ENCODE peak calls at places on chromosomes 16 and 17, in six cellular contexts. One of them, this sample, is unnamed.

GRCh38 chr17:63293310-63293709 is 152.8 kb downstream of the CYB561 start:
- DNase-seq in lower leg skin: no peak
- DNase-seq in HCT116: no peak
- DNase-seq in uterus: no peak
- DNase-seq in gastrocnemius medialis: no peak
- DNase-seq in breast epithelium: no peak
- DNase-seq in this sample: no peak

GRCh38 chr17:43998552-43998951 is 5.9 kb upstream of the NAGS start:
- DNase-seq in lower leg skin: no peak
- DNase-seq in HCT116: no peak
- DNase-seq in uterus: no peak
- DNase-seq in gastrocnemius medialis: no peak
- DNase-seq in breast epithelium: no peak
- DNase-seq in this sample: no peak

GRCh38 chr17:19497616-19498015 is 36.0 kb upstream of the SLC47A1 start:
- DNase-seq in lower leg skin: no peak
- DNase-seq in HCT116: no peak
- DNase-seq in uterus: no peak
- DNase-seq in gastrocnemius medialis: no peak
- DNase-seq in breast epithelium: no peak
- DNase-seq in this sample: no peak

GRCh38 chr17:43171761-43172487 is 910 bp downstream of the NBR1 start:
- DNase-seq in lower leg skin: no peak
- DNase-seq in HCT116: peak; percentile 50
- DNase-seq in uterus: no peak
- DNase-seq in gastrocnemius medialis: peak; percentile 20
- DNase-seq in breast epithelium: no peak
- DNase-seq in this sample: peak; percentile 57

GRCh38 chr16:4370570-4371480 is 823 bp upstream of the VASN start:
- DNase-seq in lower leg skin: peak; percentile 93
- DNase-seq in HCT116: no peak
- DNase-seq in uterus: peak; percentile 88
- DNase-seq in gastrocnemius medialis: peak; percentile 27
- DNase-seq in breast epithelium: no peak
- DNase-seq in this sample: no peak

GRCh38 chr17:2755941-2756724 is 6.7 kb upstream of the CCDC92B start:
- DNase-seq in lower leg skin: no peak
- DNase-seq in HCT116: no peak
- DNase-seq in uterus: no peak
- DNase-seq in gastrocnemius medialis: no peak
- DNase-seq in breast epithelium: no peak
- DNase-seq in this sample: no peak

GRCh38 chr17:27423651-27424050 is 32.6 kb upstream of the KSR1 start:
- DNase-seq in lower leg skin: no peak
- DNase-seq in HCT116: no peak
- DNase-seq in uterus: no peak
- DNase-seq in gastrocnemius medialis: no peak
- DNase-seq in breast epithelium: no peak
- DNase-seq in this sample: no peak

GRCh38 chr17:49498037-49498615 is 3.0 kb downstream of the NGFR start:
- DNase-seq in lower leg skin: no peak
- DNase-seq in HCT116: no peak
- DNase-seq in uterus: no peak
- DNase-seq in gastrocnemius medialis: no peak
- DNase-seq in breast epithelium: no peak
- DNase-seq in this sample: no peak

GRCh38 chr16:66610111-66610820 is 5.8 kb downstream of the CMTM3 start:
- DNase-seq in lower leg skin: no peak
- DNase-seq in HCT116: no peak
- DNase-seq in uterus: no peak
- DNase-seq in gastrocnemius medialis: no peak
- DNase-seq in breast epithelium: no peak
- DNase-seq in this sample: no peak

GRCh38 chr17:6853764-6854442 is 22.4 kb upstream of the TEKT1 start:
- DNase-seq in lower leg skin: no peak
- DNase-seq in HCT116: peak; percentile 68
- DNase-seq in uterus: no peak
- DNase-seq in gastrocnemius medialis: no peak
- DNase-seq in breast epithelium: no peak
- DNase-seq in this sample: no peak

GRCh38 chr16:68689921-68690320 is 44.8 kb downstream of the CDH3 start:
- DNase-seq in lower leg skin: no peak
- DNase-seq in HCT116: no peak
- DNase-seq in uterus: no peak
- DNase-seq in gastrocnemius medialis: no peak
- DNase-seq in breast epithelium: no peak
- DNase-seq in this sample: no peak

GRCh38 chr17:9050801-9051401 is 29.6 kb downstream of the NTN1 start:
- DNase-seq in lower leg skin: no peak
- DNase-seq in HCT116: peak; percentile 55
- DNase-seq in uterus: no peak
- DNase-seq in gastrocnemius medialis: no peak
- DNase-seq in breast epithelium: no peak
- DNase-seq in this sample: peak; percentile 52

GRCh38 chr16:50549561-50549915 is 1.3 kb downstream of the NKD1 start:
- DNase-seq in lower leg skin: no peak
- DNase-seq in HCT116: no peak
- DNase-seq in uterus: no peak
- DNase-seq in gastrocnemius medialis: no peak
- DNase-seq in breast epithelium: no peak
- DNase-seq in this sample: no peak

GRCh38 chr16:10743610-10744369 is at the start of gene NUBP1:
- DNase-seq in lower leg skin: peak; percentile 100
- DNase-seq in HCT116: peak; percentile 97
- DNase-seq in uterus: peak; percentile 100
- DNase-seq in gastrocnemius medialis: peak; percentile 98
- DNase-seq in breast epithelium: peak; percentile 100
- DNase-seq in this sample: peak; percentile 78
- TF ChIP-seq POLR2A in lower leg skin: no peak
- TF ChIP-seq POLR2A in HCT116: peak; percentile 79
- TF ChIP-seq POLR2A in uterus: peak; percentile 97
- TF ChIP-seq POLR2A in gastrocnemius medialis: peak; percentile 76
- TF ChIP-seq POLR2A in breast epithelium: peak; percentile 58
- TF ChIP-seq POLR2A in this sample: peak; percentile 81

DNA sequence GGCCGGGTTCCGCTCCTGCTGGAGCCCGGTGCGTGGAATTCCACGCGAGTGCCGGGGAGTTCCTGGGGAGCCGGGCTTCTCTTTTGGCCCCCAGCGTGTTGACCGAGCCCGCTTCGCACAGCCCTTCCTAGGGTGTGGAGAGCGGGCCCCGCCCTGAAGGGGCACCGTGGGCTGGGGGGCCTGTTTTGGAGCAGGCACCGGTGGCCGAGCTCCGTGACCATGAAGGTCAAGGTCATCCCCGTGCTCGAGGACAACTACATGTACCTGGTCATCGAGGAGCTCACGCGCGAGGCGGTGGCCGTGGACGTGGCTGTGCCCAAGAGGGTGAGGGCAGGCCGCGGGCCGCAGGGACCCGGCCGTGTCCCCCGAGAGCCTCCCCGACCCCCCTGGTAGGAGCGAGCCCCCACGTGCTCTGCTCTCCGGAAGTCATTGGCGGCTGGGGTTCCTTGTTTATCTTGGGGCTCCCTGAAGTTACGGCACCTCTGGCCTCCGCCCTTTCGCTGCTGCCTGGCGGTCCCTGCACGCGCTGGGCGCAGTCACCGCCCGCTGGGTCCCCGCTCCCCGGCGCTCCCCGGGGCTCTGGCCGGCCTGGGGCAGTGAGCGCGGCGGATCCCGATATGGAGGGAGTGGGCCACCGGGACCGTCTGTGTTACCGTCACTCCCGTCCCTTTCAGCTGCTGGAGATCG is 528 bp downstream of the HAGHL start:
- DNase-seq in lower leg skin: no peak
- DNase-seq in HCT116: no peak
- DNase-seq in uterus: no peak
- DNase-seq in gastrocnemius medialis: no peak
- DNase-seq in breast epithelium: no peak
- DNase-seq in this sample: no peak
- TF ChIP-seq POLR2A in lower leg skin: no peak
- TF ChIP-seq POLR2A in HCT116: peak; percentile 50
- TF ChIP-seq POLR2A in uterus: no peak
- TF ChIP-seq POLR2A in gastrocnemius medialis: no peak
- TF ChIP-seq POLR2A in breast epithelium: no peak
- TF ChIP-seq POLR2A in this sample: no peak

GRCh38 chr16:46830902-46831647 is at the start of gene C16orf87:
- DNase-seq in lower leg skin: peak; percentile 97
- DNase-seq in HCT116: peak; percentile 82
- DNase-seq in uterus: peak; percentile 92
- DNase-seq in gastrocnemius medialis: peak; percentile 88
- DNase-seq in breast epithelium: peak; percentile 88
- DNase-seq in this sample: peak; percentile 91
- TF ChIP-seq POLR2A in lower leg skin: no peak
- TF ChIP-seq POLR2A in HCT116: peak; percentile 49
- TF ChIP-seq POLR2A in uterus: peak; percentile 66
- TF ChIP-seq POLR2A in gastrocnemius medialis: peak; percentile 77
- TF ChIP-seq POLR2A in breast epithelium: no peak
- TF ChIP-seq POLR2A in this sample: peak; percentile 57

GRCh38 chr16:84992700-84993075 is 18.6 kb downstream of the ZDHHC7 start:
- DNase-seq in lower leg skin: no peak
- DNase-seq in HCT116: no peak
- DNase-seq in uterus: no peak
- DNase-seq in gastrocnemius medialis: no peak
- DNase-seq in breast epithelium: no peak
- DNase-seq in this sample: no peak

GRCh38 chr16:84990782-84991181 is 20.6 kb downstream of the ZDHHC7 start:
- DNase-seq in lower leg skin: no peak
- DNase-seq in HCT116: no peak
- DNase-seq in uterus: no peak
- DNase-seq in gastrocnemius medialis: no peak
- DNase-seq in breast epithelium: no peak
- DNase-seq in this sample: no peak

GRCh38 chr16:84988328-84989080 is 22.8 kb downstream of the ZDHHC7 start:
- DNase-seq in lower leg skin: no peak
- DNase-seq in HCT116: no peak
- DNase-seq in uterus: no peak
- DNase-seq in gastrocnemius medialis: no peak
- DNase-seq in breast epithelium: no peak
- DNase-seq in this sample: no peak

GRCh38 chr16:84986879-84987278 is 24.5 kb downstream of the ZDHHC7 start:
- DNase-seq in lower leg skin: no peak
- DNase-seq in HCT116: no peak
- DNase-seq in uterus: no peak
- DNase-seq in gastrocnemius medialis: no peak
- DNase-seq in breast epithelium: no peak
- DNase-seq in this sample: no peak

GRCh38 chr16:84989791-84990620 is 21.3 kb downstream of the ZDHHC7 start:
- DNase-seq in lower leg skin: no peak
- DNase-seq in HCT116: no peak
- DNase-seq in uterus: no peak
- DNase-seq in gastrocnemius medialis: no peak
- DNase-seq in breast epithelium: no peak
- DNase-seq in this sample: no peak
- TF ChIP-seq POLR2A in lower leg skin: no peak
- TF ChIP-seq POLR2A in HCT116: no peak
- TF ChIP-seq POLR2A in uterus: no peak
- TF ChIP-seq POLR2A in gastrocnemius medialis: no peak
- TF ChIP-seq POLR2A in breast epithelium: no peak
- TF ChIP-seq POLR2A in this sample: no peak

GRCh38 chr17:58491510-58492045 is 3.4 kb upstream of the HSF5 start:
- DNase-seq in lower leg skin: no peak
- DNase-seq in HCT116: no peak
- DNase-seq in uterus: no peak
- DNase-seq in gastrocnemius medialis: no peak
- DNase-seq in breast epithelium: no peak
- DNase-seq in this sample: no peak

GRCh38 chr17:58488428-58488890 is 251 bp upstream of the HSF5 start:
- DNase-seq in lower leg skin: no peak
- DNase-seq in HCT116: no peak
- DNase-seq in uterus: no peak
- DNase-seq in gastrocnemius medialis: no peak
- DNase-seq in breast epithelium: no peak
- DNase-seq in this sample: no peak

GRCh38 chr17:58493506-58493905 is 5.3 kb upstream of the HSF5 start:
- DNase-seq in lower leg skin: no peak
- DNase-seq in HCT116: no peak
- DNase-seq in uterus: no peak
- DNase-seq in gastrocnemius medialis: no peak
- DNase-seq in breast epithelium: no peak
- DNase-seq in this sample: no peak

GRCh38 chr17:58487589-58488427 is at the start of gene HSF5:
- DNase-seq in lower leg skin: no peak
- DNase-seq in HCT116: no peak
- DNase-seq in uterus: no peak
- DNase-seq in gastrocnemius medialis: no peak
- DNase-seq in breast epithelium: no peak
- DNase-seq in this sample: no peak

GRCh38 chr17:58492238-58493121 is 4.3 kb upstream of the HSF5 start:
- DNase-seq in lower leg skin: no peak
- DNase-seq in HCT116: no peak
- DNase-seq in uterus: no peak
- DNase-seq in gastrocnemius medialis: no peak
- DNase-seq in breast epithelium: no peak
- DNase-seq in this sample: no peak
- TF ChIP-seq POLR2A in lower leg skin: no peak
- TF ChIP-seq POLR2A in HCT116: no peak
- TF ChIP-seq POLR2A in uterus: no peak
- TF ChIP-seq POLR2A in gastrocnemius medialis: no peak
- TF ChIP-seq POLR2A in breast epithelium: no peak
- TF ChIP-seq POLR2A in this sample: no peak

GRCh38 chr16:88662222-88662842 is 559 bp downstream of the MVD start:
- DNase-seq in lower leg skin: peak; percentile 86
- DNase-seq in HCT116: no peak
- DNase-seq in uterus: no peak
- DNase-seq in gastrocnemius medialis: no peak
- DNase-seq in breast epithelium: no peak
- DNase-seq in this sample: no peak

GRCh38 chr16:88656291-88656980 is 5.6 kb upstream of the CYBA start:
- DNase-seq in lower leg skin: no peak
- DNase-seq in HCT116: no peak
- DNase-seq in uterus: no peak
- DNase-seq in gastrocnemius medialis: no peak
- DNase-seq in breast epithelium: no peak
- DNase-seq in this sample: no peak

GRCh38 chr16:88658714-88659113 is 4.2 kb downstream of the MVD start:
- DNase-seq in lower leg skin: no peak
- DNase-seq in HCT116: no peak
- DNase-seq in uterus: no peak
- DNase-seq in gastrocnemius medialis: no peak
- DNase-seq in breast epithelium: no peak
- DNase-seq in this sample: no peak

GRCh38 chr16:88657371-88657770 is 5.5 kb downstream of the MVD start:
- DNase-seq in lower leg skin: no peak
- DNase-seq in HCT116: no peak
- DNase-seq in uterus: no peak
- DNase-seq in gastrocnemius medialis: no peak
- DNase-seq in breast epithelium: no peak
- DNase-seq in this sample: no peak

GRCh38 chr16:88659160-88659559 is 3.7 kb downstream of the MVD start:
- DNase-seq in lower leg skin: no peak
- DNase-seq in HCT116: no peak
- DNase-seq in uterus: no peak
- DNase-seq in gastrocnemius medialis: no peak
- DNase-seq in breast epithelium: no peak
- DNase-seq in this sample: no peak
- TF ChIP-seq POLR2A in lower leg skin: no peak
- TF ChIP-seq POLR2A in HCT116: no peak
- TF ChIP-seq POLR2A in uterus: no peak
- TF ChIP-seq POLR2A in gastrocnemius medialis: no peak
- TF ChIP-seq POLR2A in breast epithelium: no peak
- TF ChIP-seq POLR2A in this sample: no peak